ENCODE peak calls at places on chromosomes 11 and 22, in eight cellular contexts. S is globus pallidus; X is Jurkat, Clone E6-1; D is stimulated activated CD4-positive, alpha-beta T cell treated with anti-CD3 and anti-CD28 coated beads, Interleukin-12 subunit alpha, Interleukin-12 subunit beta, amount 100 ng/mL, for 24 hours; K is HCT116; B is left cardiac atrium; M is A172; C is activated T-helper 2 cell treated with anti-CD3 and anti-CD28 coated beads, Interferon-gamma antibody, Interleukin-2, Interleukin-4, amounts not matched to agents 10 μg/mL and 5 μg/mL and 100 μg/mL, durations not matched to agents 14 hours and 24 hours and 36 hours. Y is an unnamed sample.

GRCh38 chr22:27799334-27800249 is 2.0 kb downstream of the MN1 start:
- DNase-seq in S (no peak), X (no peak), D (no peak), K (no peak), B (peak), M (no peak), C (no peak), Y (no peak)

GRCh38 chr11:22554221-22554620 is 71.4 kb downstream of the FANCF start:
- DNase-seq in S (no peak), X (no peak), D (no peak), K (no peak), B (no peak), M (no peak), C (no peak), Y (no peak)

GRCh38 chr11:113014731-113015455 is 53.7 kb downstream of the NCAM1 start:
- DNase-seq in S (no peak), X (no peak), D (no peak), K (no peak), B (peak), M (no peak), C (no peak), Y (no peak)

GRCh38 chr22:50530280-50530856 is 556 bp upstream of the TYMP start:
- DNase-seq in S (no peak), X (no peak), D (no peak), K (peak), B (peak), M (no peak), C (no peak), Y (peak)

GRCh38 chr22:20008221-20008995 is 8.2 kb downstream of the ARVCF start:
- DNase-seq in S (no peak), X (no peak), D (no peak), K (no peak), B (no peak), M (no peak), C (no peak), Y (no peak)

GRCh38 chr11:116946414-116946813 is 109.0 kb upstream of the APOA1 start:
- DNase-seq in S (no peak), X (no peak), D (no peak), K (no peak), B (no peak), M (no peak), C (no peak), Y (no peak)

GRCh38 chr11:46290598-46291309 is 13.3 kb downstream of the CREB3L1 start:
- DNase-seq in S (no peak), X (no peak), D (no peak), K (no peak), B (peak), M (peak), C (no peak), Y (no peak)

GRCh38 chr11:12411806-12412727 is 34.7 kb downstream of the PARVA start:
- DNase-seq in S (peak), X (peak), D (no peak), K (peak), B (peak), M (peak), C (no peak), Y (peak)

GRCh38 chr11:59792507-59792906 is 18.1 kb downstream of the MRPL16 start:
- DNase-seq in S (no peak), X (no peak), D (no peak), K (no peak), B (no peak), M (no peak), C (no peak), Y (no peak)

GRCh38 chr22:39490135-39490798 is 11.8 kb upstream of the MIEF1 start:
- DNase-seq in S (no peak), X (peak), D (peak), K (peak), B (peak), M (peak), C (peak), Y (peak)

GRCh38 chr11:45501277-45501979 is 164.0 kb downstream of the CHST1 start:
- DNase-seq in S (no peak), X (no peak), D (no peak), K (no peak), B (no peak), M (no peak), C (no peak), Y (no peak)

GRCh38 chr11:80698646-80699045 is 1257.8 kb upstream of the TENM4 start:
- DNase-seq in S (no peak), X (no peak), D (no peak), K (no peak), B (no peak), M (no peak), C (no peak), Y (no peak)

GRCh38 chr11:75475767-75476650 is 43.0 kb upstream of the KLHL35 start:
- DNase-seq in S (no peak), X (peak), D (no peak), K (no peak), B (peak), M (peak), C (no peak), Y (peak)

GRCh38 chr11:44837650-44838049 is 110.9 kb downstream of the TSPAN18 start:
- DNase-seq in S (no peak), X (no peak), D (no peak), K (no peak), B (no peak), M (no peak), C (no peak), Y (no peak)

GRCh38 chr11:35167451-35167954 is 28.5 kb downstream of the CD44 start:
- DNase-seq in S (no peak), X (no peak), D (no peak), K (no peak), B (peak), M (no peak), C (no peak), Y (no peak)